ENCODE peak calls at places on chromosomes 5 and 9, in five cellular contexts. One of them, this sample, is unnamed.
A peak's percentile ranks its signal among the peaks of the same experiment; 100 is the strongest.

GRCh38 chr9:99820330-99821186 is 1.1 kb upstream of the NR4A3 start:
- DNase-seq in H9: no peak
- DNase-seq in IMR-90: peak; percentile 89
- DNase-seq in mesendoderm: no peak
- DNase-seq in H1: no peak
- DNase-seq in this sample: no peak

GRCh38 chr5:95823241-95823737 is 763 bp upstream of the GLRX start:
- DNase-seq in H9: no peak
- DNase-seq in IMR-90: no peak
- DNase-seq in mesendoderm: no peak
- DNase-seq in H1: no peak
- DNase-seq in this sample: no peak

GRCh38 chr9:107214915-107215314 is 68.2 kb upstream of the RAD23B start:
- DNase-seq in H9: no peak
- DNase-seq in IMR-90: peak; percentile 26
- DNase-seq in mesendoderm: no peak
- DNase-seq in H1: no peak
- DNase-seq in this sample: no peak

GRCh38 chr5:35598707-35599370 is 18.8 kb upstream of the SPEF2 start:
- DNase-seq in H9: peak; percentile 75
- DNase-seq in IMR-90: no peak
- DNase-seq in mesendoderm: peak; percentile 94
- DNase-seq in H1: peak; percentile 59
- DNase-seq in this sample: no peak

GRCh38 chr5:124746916-124747769 is 704 bp upstream of the ZNF608 start:
- DNase-seq in H9: peak; percentile 88
- DNase-seq in IMR-90: peak; percentile 94
- DNase-seq in mesendoderm: peak; percentile 98
- DNase-seq in H1: peak; percentile 71
- DNase-seq in this sample: peak; percentile 87

GRCh38 chr9:89418882-89419641 is 78.9 kb downstream of the SEMA4D start:
- DNase-seq in H9: no peak
- DNase-seq in IMR-90: no peak
- DNase-seq in mesendoderm: no peak
- DNase-seq in H1: no peak
- DNase-seq in this sample: no peak

GRCh38 chr5:43702815-43703214 is 99.8 kb downstream of the NNT start:
- DNase-seq in H9: no peak
- DNase-seq in IMR-90: peak; percentile 23
- DNase-seq in mesendoderm: peak; percentile 59
- DNase-seq in H1: no peak
- DNase-seq in this sample: no peak

GRCh38 chr5:32600057-32600622 is 14.8 kb downstream of the SUB1 start:
- DNase-seq in H9: no peak
- DNase-seq in IMR-90: peak; percentile 86
- DNase-seq in mesendoderm: no peak
- DNase-seq in H1: no peak
- DNase-seq in this sample: no peak

GRCh38 chr5:61351733-61352132 is 19.7 kb downstream of the ZSWIM6 start:
- DNase-seq in H9: no peak
- DNase-seq in IMR-90: no peak
- DNase-seq in mesendoderm: no peak
- DNase-seq in H1: no peak
- DNase-seq in this sample: no peak

GRCh38 chr5:174424219-174425053 is 299.9 kb upstream of the MSX2 start:
- DNase-seq in H9: no peak
- DNase-seq in IMR-90: no peak
- DNase-seq in mesendoderm: no peak
- DNase-seq in H1: no peak
- DNase-seq in this sample: no peak

GRCh38 chr5:145971108-145971507 is 34.7 kb downstream of the SH3RF2 start:
- DNase-seq in H9: no peak
- DNase-seq in IMR-90: no peak
- DNase-seq in mesendoderm: no peak
- DNase-seq in H1: no peak
- DNase-seq in this sample: no peak

GRCh38 chr9:113929634-113930092 is 53.6 kb downstream of the ZNF618 start:
- DNase-seq in H9: no peak
- DNase-seq in IMR-90: peak; percentile 87
- DNase-seq in mesendoderm: no peak
- DNase-seq in H1: no peak
- DNase-seq in this sample: no peak

GRCh38 chr9:4837126-4837767 is 44.5 kb downstream of the RCL1 start:
- DNase-seq in H9: no peak
- DNase-seq in IMR-90: peak; percentile 42
- DNase-seq in mesendoderm: no peak
- DNase-seq in H1: no peak
- DNase-seq in this sample: no peak

GRCh38 chr5:3312299-3312698 is 283.3 kb upstream of the IRX1 start:
- DNase-seq in H9: no peak
- DNase-seq in IMR-90: no peak
- DNase-seq in mesendoderm: no peak
- DNase-seq in H1: no peak
- DNase-seq in this sample: no peak

GRCh38 chr9:133449760-133450159 is 10.0 kb upstream of the CACFD1 start:
- DNase-seq in H9: no peak
- DNase-seq in IMR-90: no peak
- DNase-seq in mesendoderm: no peak
- DNase-seq in H1: no peak
- DNase-seq in this sample: no peak

GRCh38 chr5:156570615-156571014 is 243.7 kb downstream of the SGCD start:
- DNase-seq in H9: no peak
- DNase-seq in IMR-90: no peak
- DNase-seq in mesendoderm: no peak
- DNase-seq in H1: no peak
- DNase-seq in this sample: no peak

GRCh38 chr9:74132986-74133385 is 364.1 kb upstream of the RORB start:
- DNase-seq in H9: peak; percentile 55
- DNase-seq in IMR-90: no peak
- DNase-seq in mesendoderm: peak; percentile 52
- DNase-seq in H1: peak; percentile 54
- DNase-seq in this sample: no peak

GRCh38 chr5:177445052-177446016 is 1.3 kb upstream of the PRR7 start:
- DNase-seq in H9: no peak
- DNase-seq in IMR-90: no peak
- DNase-seq in mesendoderm: no peak
- DNase-seq in H1: no peak
- DNase-seq in this sample: no peak

GRCh38 chr9:92725726-92726125 is 38.9 kb downstream of the BICD2 start:
- DNase-seq in H9: no peak
- DNase-seq in IMR-90: no peak
- DNase-seq in mesendoderm: no peak
- DNase-seq in H1: peak; percentile 39
- DNase-seq in this sample: no peak

GRCh38 chr5:142981886-142982820 is 212.0 kb downstream of the ARHGAP26 start:
- DNase-seq in H9: no peak
- DNase-seq in IMR-90: peak; percentile 92
- DNase-seq in mesendoderm: peak; percentile 70
- DNase-seq in H1: no peak
- DNase-seq in this sample: peak; percentile 33

GRCh38 chr9:111851536-111851935 is 45.1 kb upstream of the UGCG start:
- DNase-seq in H9: peak; percentile 33
- DNase-seq in IMR-90: peak; percentile 19
- DNase-seq in mesendoderm: no peak
- DNase-seq in H1: no peak
- DNase-seq in this sample: no peak

GRCh38 chr5:69374911-69375446 is 5.4 kb downstream of the RAD17 start:
- DNase-seq in H9: no peak
- DNase-seq in IMR-90: no peak
- DNase-seq in mesendoderm: no peak
- DNase-seq in H1: no peak
- DNase-seq in this sample: no peak

GRCh38 chr9:14910178-14910805 is at the start of gene FREM1:
- DNase-seq in H9: peak; percentile 74
- DNase-seq in IMR-90: no peak
- DNase-seq in mesendoderm: peak; percentile 89
- DNase-seq in H1: peak; percentile 69
- DNase-seq in this sample: peak; percentile 48

GRCh38 chr9:18973348-18973747 is 59.7 kb downstream of the SAXO1 start:
- DNase-seq in H9: no peak
- DNase-seq in IMR-90: no peak
- DNase-seq in mesendoderm: no peak
- DNase-seq in H1: no peak
- DNase-seq in this sample: no peak

GRCh38 chr5:83562207-83562606 is 90.7 kb downstream of the VCAN start:
- DNase-seq in H9: no peak
- DNase-seq in IMR-90: no peak
- DNase-seq in mesendoderm: no peak
- DNase-seq in H1: no peak
- DNase-seq in this sample: no peak

GRCh38 chr5:130077007-130077406 is 172.7 kb downstream of the CHSY3 start:
- DNase-seq in H9: no peak
- DNase-seq in IMR-90: no peak
- DNase-seq in mesendoderm: peak; percentile 11
- DNase-seq in H1: no peak
- DNase-seq in this sample: no peak

GRCh38 chr5:155700333-155700732 is 626.6 kb upstream of the SGCD start:
- DNase-seq in H9: peak; percentile 37
- DNase-seq in IMR-90: no peak
- DNase-seq in mesendoderm: peak; percentile 69
- DNase-seq in H1: no peak
- DNase-seq in this sample: no peak

GRCh38 chr5:140023611-140024191 is 19.4 kb downstream of the NRG2 start:
- DNase-seq in H9: no peak
- DNase-seq in IMR-90: no peak
- DNase-seq in mesendoderm: peak; percentile 49
- DNase-seq in H1: no peak
- DNase-seq in this sample: no peak

GRCh38 chr5:96881511-96882115 is 5.3 kb downstream of the ERAP2 start:
- DNase-seq in H9: no peak
- DNase-seq in IMR-90: peak; percentile 89
- DNase-seq in mesendoderm: peak; percentile 79
- DNase-seq in H1: no peak
- DNase-seq in this sample: no peak

GRCh38 chr5:135608361-135608760 is 29.6 kb upstream of the CXCL14 start:
- DNase-seq in H9: no peak
- DNase-seq in IMR-90: no peak
- DNase-seq in mesendoderm: no peak
- DNase-seq in H1: peak; percentile 16
- DNase-seq in this sample: no peak

GRCh38 chr5:66136053-66136452 is 8.0 kb upstream of the SREK1 start:
- DNase-seq in H9: no peak
- DNase-seq in IMR-90: no peak
- DNase-seq in mesendoderm: no peak
- DNase-seq in H1: no peak
- DNase-seq in this sample: no peak

GRCh38 chr5:173233347-173234128 is 1.5 kb downstream of the NKX2-5 start:
- DNase-seq in H9: peak; percentile 46
- DNase-seq in IMR-90: no peak
- DNase-seq in mesendoderm: peak; percentile 34
- DNase-seq in H1: no peak
- DNase-seq in this sample: no peak

DNA sequence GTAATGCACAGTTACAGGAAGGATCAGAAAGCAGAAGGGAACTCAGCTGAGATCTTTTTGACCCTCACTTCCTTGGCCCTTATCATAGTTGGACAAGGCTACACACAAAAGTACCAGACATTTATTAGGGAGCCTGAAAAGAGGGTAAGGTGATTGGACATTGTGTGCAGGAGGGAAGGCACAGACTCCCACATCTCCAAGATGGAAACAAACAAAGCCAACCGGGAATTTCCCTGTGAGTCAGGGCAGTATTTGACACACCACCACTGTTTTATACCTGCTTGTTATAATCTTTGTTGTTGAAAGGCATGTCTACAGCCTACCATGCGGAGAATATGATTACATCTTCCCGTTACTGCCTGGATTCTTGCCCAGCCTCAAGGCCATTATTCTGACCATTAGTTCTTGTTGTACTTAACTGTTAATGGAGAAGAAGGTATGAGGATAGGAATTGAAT is 3.0 kb upstream of the CCNG1 start:
- DNase-seq in H9: no peak
- DNase-seq in IMR-90: peak; percentile 47
- DNase-seq in mesendoderm: no peak
- DNase-seq in H1: no peak
- DNase-seq in this sample: no peak
- H3K9ac ChIP-seq in H9: peak overlapping the region; percentile 26
- H3K9ac ChIP-seq in IMR-90: no peak overlapping the region
- H3K9ac ChIP-seq in mesendoderm: no peak overlapping the region
- H3K9ac ChIP-seq in H1: no peak overlapping the region
- H3K9ac ChIP-seq in this sample: no peak overlapping the region

GRCh38 chr9:105052346-105052745 is 124.4 kb upstream of the ABCA1 start:
- DNase-seq in H9: no peak
- DNase-seq in IMR-90: no peak
- DNase-seq in mesendoderm: no peak
- DNase-seq in H1: no peak
- DNase-seq in this sample: no peak

GRCh38 chr9:105054488-105054887 is 126.5 kb upstream of the ABCA1 start:
- DNase-seq in H9: no peak
- DNase-seq in IMR-90: peak; percentile 89
- DNase-seq in mesendoderm: peak; percentile 62
- DNase-seq in H1: no peak
- DNase-seq in this sample: no peak

GRCh38 chr9:105053209-105053652 is 125.3 kb upstream of the ABCA1 start:
- DNase-seq in H9: no peak
- DNase-seq in IMR-90: peak; percentile 94
- DNase-seq in mesendoderm: no peak
- DNase-seq in H1: no peak
- DNase-seq in this sample: no peak

GRCh38 chr9:105059260-105059659 is 131.3 kb upstream of the ABCA1 start:
- DNase-seq in H9: no peak
- DNase-seq in IMR-90: no peak
- DNase-seq in mesendoderm: no peak
- DNase-seq in H1: no peak
- DNase-seq in this sample: no peak

DNA sequence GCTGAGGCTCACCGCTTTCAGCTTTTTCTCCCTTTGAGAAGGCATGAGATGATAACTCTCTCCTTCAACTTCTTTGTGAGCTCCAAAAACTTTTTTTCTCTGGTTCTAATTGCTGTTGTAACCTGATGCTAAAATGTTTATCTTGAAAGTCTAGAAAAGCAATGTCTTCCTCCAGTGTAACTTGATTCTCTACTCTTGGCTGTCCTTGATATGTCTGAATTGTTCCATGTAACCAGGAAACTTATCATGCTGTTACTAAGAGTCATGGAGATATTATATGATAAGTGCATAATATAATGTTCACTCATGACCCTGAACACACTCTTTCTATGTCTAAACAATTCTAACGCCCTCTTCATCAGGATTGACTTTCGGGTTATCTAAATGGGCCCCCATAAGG is 128.0 kb upstream of the ABCA1 start:
- DNase-seq in H9: no peak
- DNase-seq in IMR-90: peak; percentile 84
- DNase-seq in mesendoderm: no peak
- DNase-seq in H1: no peak
- DNase-seq in this sample: no peak
- H3K23ac ChIP-seq in H9: no peak overlapping the region
- H3K23ac ChIP-seq in IMR-90: no peak overlapping the region
- H3K23ac ChIP-seq in mesendoderm: no peak overlapping the region
- H3K23ac ChIP-seq in H1: no peak overlapping the region
- H3K23ac ChIP-seq in this sample: no peak overlapping the region

GRCh38 chr9:35518981-35519679 is 29.2 kb downstream of the RUSC2 start:
- DNase-seq in H9: no peak
- DNase-seq in IMR-90: peak; percentile 58
- DNase-seq in mesendoderm: peak; percentile 72
- DNase-seq in H1: no peak
- DNase-seq in this sample: no peak
- H3K9ac ChIP-seq in H9: no peak overlapping the region
- H3K9ac ChIP-seq in IMR-90: peak overlapping the region; percentile 76
- H3K9ac ChIP-seq in mesendoderm: no peak overlapping the region
- H3K9ac ChIP-seq in H1: no peak overlapping the region
- H3K9ac ChIP-seq in this sample: no peak overlapping the region

GRCh38 chr5:116502097-116502496 is 72.5 kb downstream of the SEMA6A start:
- DNase-seq in H9: no peak
- DNase-seq in IMR-90: no peak
- DNase-seq in mesendoderm: no peak
- DNase-seq in H1: no peak
- DNase-seq in this sample: no peak
- H3K23ac ChIP-seq in H9: no peak overlapping the region
- H3K23ac ChIP-seq in IMR-90: no peak overlapping the region
- H3K23ac ChIP-seq in mesendoderm: no peak overlapping the region
- H3K23ac ChIP-seq in H1: no peak overlapping the region
- H3K23ac ChIP-seq in this sample: no peak overlapping the region

This sample was measured in neuronal stem cell.